ENCODE peak calls at places on chromosomes 6 and 20, in eight cellular contexts. S is MM.1S; M is sigmoid colon; J is gastrocnemius medialis; L is right cardiac atrium; B is upper lobe of right lung; V is thoracic aorta; Z is CD8-positive, alpha-beta T cell. R is an unnamed sample. For H3K4me1, the result is how much of the 10 kb centered on the place peaks cover.

GRCh38 chr6:30885999-30886896 is 1.9 kb downstream of the DDR1 start:
- DNase-seq in S (no peak), M (peak), J (peak), L (peak), B (peak), V (no peak), Z (peak), R (no peak)

GRCh38 chr6:149925253-149925973 is 2.5 kb upstream of the RAET1G start:
- DNase-seq in S (no peak), M (no peak), J (no peak), L (peak), B (peak), V (no peak), Z (no peak), R (no peak)

GRCh38 chr6:17057322-17057721 is 44.5 kb upstream of the STMND1 start:
- DNase-seq in S (no peak), M (no peak), J (no peak), L (no peak), B (no peak), V (no peak), Z (no peak), R (no peak)

GRCh38 chr6:135281227-135281626 is 100.1 kb downstream of the MYB start:
- DNase-seq in S (no peak), M (no peak), J (peak), L (no peak), B (no peak), V (no peak), Z (no peak), R (no peak)

GRCh38 chr6:36765943-36766648 is 68.5 kb downstream of the RAB44 start:
- DNase-seq in S (peak), M (peak), J (peak), L (peak), B (peak), V (no peak), Z (peak), R (peak)

GRCh38 chr6:5205877-5206840 is 54.6 kb downstream of the LYRM4 start:
- DNase-seq in S (no peak), M (peak), J (peak), L (peak), B (no peak), V (no peak), Z (no peak), R (peak)

GRCh38 chr6:119620846-119621570 is 271.4 kb upstream of the MAN1A1 start:
- DNase-seq in S (no peak), M (no peak), J (no peak), L (no peak), B (no peak), V (no peak), Z (no peak), R (no peak)

GRCh38 chr20:43538855-43539700 is 19.7 kb upstream of the SGK2 start:
- DNase-seq in S (no peak), M (no peak), J (no peak), L (no peak), B (peak), V (no peak), Z (no peak), R (no peak)

GRCh38 chr6:125804264-125804663 is 13.5 kb downstream of the NCOA7 start:
- DNase-seq in S (no peak), M (no peak), J (no peak), L (no peak), B (no peak), V (no peak), Z (no peak), R (no peak)

DNA sequence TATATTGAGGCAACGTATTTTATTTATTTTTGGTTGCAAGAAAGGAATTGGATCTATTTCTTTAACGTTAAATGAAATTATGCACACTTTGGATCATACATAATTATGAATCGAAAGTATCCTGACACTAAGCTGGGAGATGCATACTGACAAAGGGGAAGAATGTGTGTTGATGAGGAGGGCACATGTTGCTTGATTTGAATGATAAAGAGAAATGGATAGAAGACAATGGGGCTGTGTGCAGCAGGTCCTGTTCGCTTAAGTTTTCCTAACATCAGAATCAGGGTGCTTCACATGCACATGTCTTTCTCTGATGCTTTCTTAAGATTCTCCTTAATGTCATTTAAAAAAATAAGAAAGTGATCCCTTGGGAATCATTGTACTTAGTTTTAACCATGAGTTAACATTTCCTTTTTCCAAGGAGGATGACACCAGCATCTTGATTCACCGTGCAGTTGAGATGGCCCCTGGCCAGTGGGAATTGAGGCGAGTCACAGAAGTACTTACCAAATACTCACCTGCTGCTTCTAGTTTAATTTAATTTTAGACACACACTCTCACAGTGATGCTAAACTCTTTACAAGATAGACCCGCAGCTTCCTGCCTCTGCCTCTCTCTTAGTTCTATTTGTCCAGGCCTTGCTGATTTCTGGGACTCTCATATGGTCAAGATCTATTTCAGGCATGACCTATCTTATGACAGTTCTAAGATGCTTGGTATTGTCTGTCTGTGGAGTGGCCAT is 116.5 kb downstream of the CLIC5 start:
- DNase-seq in S (no peak), M (no peak), J (no peak), L (no peak), B (no peak), V (no peak), Z (no peak), R (no peak)
- H3K4me1 ChIP-seq in S (under half), M (under half), J (under half), L (under half), B (under half), V (under half), Z (under half), R (under half)

DNA sequence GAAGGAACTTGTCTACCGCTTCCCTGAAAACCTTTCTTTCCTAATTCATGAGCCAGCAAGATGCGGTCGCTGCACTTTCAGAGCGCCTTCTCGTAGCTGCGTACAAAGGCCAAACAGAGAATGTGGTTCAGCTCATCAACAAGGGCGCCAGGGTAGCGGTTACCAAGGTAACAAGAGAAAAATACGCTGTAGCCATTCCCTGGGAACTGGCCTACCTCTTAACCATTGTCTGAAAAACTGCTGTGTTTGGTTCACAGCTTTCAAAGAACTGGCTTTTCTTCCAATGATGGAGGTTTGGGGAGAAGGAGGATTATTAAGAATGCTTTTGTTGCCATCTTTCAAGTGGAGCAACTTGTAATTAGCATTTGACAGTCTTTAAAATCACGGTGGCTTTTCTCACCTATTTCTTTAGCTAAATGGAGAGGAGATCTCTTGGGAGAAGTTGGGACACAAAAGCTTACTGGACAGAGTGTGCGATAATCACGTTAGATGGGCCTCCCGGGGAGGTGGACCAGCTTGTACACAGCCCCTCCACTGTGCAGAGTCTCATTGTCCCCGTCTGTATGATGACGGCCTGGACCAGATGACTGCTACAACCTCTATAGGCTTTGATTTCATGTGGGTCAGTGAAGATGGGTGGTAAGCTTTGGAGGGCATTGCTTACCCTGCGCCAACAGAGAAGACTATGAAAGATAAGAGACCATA is 71.5 kb downstream of the LYRM2 start:
- DNase-seq in S (no peak), M (no peak), J (no peak), L (no peak), B (no peak), V (no peak), Z (no peak), R (no peak)
- H3K27ac ChIP-seq in S (no peak), M (no peak), J (no peak), L (no peak), B (no peak), V (peak), Z (no peak), R (peak)

DNA sequence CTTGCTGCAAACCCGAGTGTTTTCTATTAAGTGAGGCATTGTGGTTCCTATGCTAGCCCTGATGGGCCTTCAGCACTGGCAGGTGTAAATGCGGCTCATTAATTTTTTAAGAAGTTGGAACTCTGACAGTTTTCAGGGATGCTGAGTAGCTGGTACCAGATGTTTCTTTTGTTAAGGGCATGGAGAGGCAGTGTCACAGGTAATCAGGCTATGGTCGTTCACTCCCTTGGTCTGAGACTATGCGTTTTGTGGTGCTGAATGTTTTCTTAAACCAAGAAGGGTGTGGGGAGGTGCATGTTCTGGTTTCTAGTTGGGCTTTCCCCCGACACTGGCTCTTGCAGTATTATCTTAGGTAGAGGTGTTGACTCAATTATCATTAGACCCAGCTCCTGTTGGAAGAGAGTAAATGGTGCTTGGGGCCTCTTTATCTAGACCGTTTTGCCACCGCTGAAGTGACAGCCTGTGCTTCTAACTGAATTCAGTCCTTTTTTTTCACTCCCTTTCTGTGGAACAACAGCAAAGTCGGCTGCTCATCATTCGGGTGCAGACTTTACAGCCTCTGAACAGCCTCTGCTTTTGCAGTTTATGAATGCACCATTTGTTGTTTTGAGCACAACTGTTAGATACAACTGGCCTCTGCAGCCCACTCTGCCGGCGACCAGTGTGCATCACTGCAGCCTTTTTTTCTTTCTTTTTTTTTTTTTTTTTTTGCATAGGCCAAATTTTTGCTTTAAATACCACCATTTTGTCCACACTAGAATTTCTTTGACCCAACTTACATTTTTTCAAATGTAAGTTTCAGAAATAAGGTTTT is 35.6 kb downstream of the RREB1 start:
- DNase-seq in S (peak), M (no peak), J (no peak), L (peak), B (no peak), V (no peak), Z (no peak), R (no peak)
- H3K4me1 ChIP-seq in S (half or more), M (half or more), J (half or more), L (under half), B (half or more), V (half or more), Z (half or more), R (under half)

DNA sequence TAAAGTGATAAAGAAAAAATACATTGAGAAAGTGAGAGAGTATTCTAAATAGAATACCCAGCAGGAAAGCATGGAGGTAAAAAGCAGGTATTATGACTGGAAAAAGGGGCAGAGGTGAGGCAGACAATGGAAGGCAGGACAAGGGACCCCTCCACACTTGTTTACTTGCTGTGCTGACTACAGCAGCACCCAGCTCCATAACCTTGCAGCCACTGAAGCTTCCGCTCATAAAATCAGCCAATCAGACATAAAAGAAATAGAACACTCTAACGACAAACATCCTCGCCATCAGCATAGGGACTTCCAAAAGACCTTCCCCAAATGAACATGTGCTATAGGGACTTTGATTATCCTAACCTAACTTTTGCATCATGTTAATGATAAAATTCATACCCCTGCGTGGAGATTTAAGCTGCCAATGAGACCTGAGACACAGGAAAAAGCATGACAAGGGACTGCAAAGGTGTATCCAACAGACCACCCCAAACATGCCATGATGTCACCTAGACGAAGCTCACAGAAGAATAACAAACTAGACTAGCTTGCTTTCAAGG is 120.1 kb downstream of the HFE start:
- DNase-seq in S (no peak), M (no peak), J (no peak), L (no peak), B (no peak), V (no peak), Z (no peak), R (no peak)
- H3K27ac ChIP-seq in S (no peak), M (no peak), J (no peak), L (no peak), B (no peak), V (no peak), Z (no peak), R (no peak)

DNA sequence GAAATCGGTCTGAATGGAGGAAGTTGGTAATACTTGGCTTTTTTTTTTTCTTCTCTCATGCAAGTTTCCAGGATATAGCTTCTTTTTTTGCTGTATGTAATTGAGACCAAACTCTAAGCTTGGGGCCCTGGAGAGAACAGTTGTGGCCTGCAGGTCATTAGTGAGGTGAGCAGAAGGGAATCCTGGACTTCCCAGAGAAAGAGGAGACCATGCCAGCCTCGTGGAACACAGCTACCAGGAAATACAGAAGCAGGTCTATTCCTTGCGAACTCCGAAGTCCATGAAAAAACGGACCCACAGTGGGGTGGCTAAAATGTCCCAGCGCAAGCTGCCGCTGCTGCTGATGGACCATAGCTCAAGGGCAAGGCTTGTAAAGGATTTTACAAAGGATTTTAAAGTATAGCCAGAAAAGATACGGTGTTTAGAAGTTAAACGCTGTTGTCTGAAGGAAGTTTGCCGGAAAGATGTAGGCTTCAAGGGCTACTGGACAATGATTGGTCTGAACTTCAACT is 374.7 kb downstream of the UTRN start:
- DNase-seq in S (no peak), M (no peak), J (no peak), L (no peak), B (no peak), V (no peak), Z (no peak), R (no peak)
- H3K4me1 ChIP-seq in S (under half), M (under half), J (under half), L (under half), B (under half), V (under half), Z (under half), R (under half)